ENCODE peak calls at places on chromosomes 11 and 22, in six cellular contexts. Z, I, E, Q, L and W are unnamed samples.

GRCh38 chr11:1541474-1542204 is 30.4 kb downstream of the DUSP8 start:
- DNase-seq in Z (no peak), I (no peak), E (no peak), Q (no peak), L (no peak), W (peak; percentile 12)

GRCh38 chr22:45284705-45285305 is at the start of gene UPK3A:
- DNase-seq in Z (no peak), I (no peak), E (peak; percentile 87), Q (no peak), L (peak; percentile 52), W (peak; percentile 75)

GRCh38 chr11:20444537-20444936 is 57.0 kb downstream of the PRMT3 start:
- DNase-seq in Z (no peak), I (no peak), E (no peak), Q (no peak), L (no peak), W (no peak)

GRCh38 chr11:109140857-109141515 is 281.0 kb upstream of the C11orf87 start:
- DNase-seq in Z (no peak), I (no peak), E (no peak), Q (no peak), L (no peak), W (no peak)

GRCh38 chr11:126515501-126515900 is 160.0 kb downstream of the ST3GAL4 start:
- DNase-seq in Z (no peak), I (no peak), E (no peak), Q (no peak), L (no peak), W (no peak)

GRCh38 chr11:1970956-1971355 is 23.8 kb downstream of the MRPL23 start:
- DNase-seq in Z (peak; percentile 34), I (no peak), E (no peak), Q (no peak), L (no peak), W (peak; percentile 4)

GRCh38 chr22:50506611-50507420 is 686 bp downstream of the LMF2 start:
- DNase-seq in Z (no peak), I (no peak), E (no peak), Q (no peak), L (peak; percentile 17), W (peak; percentile 26)

GRCh38 chr11:75241036-75241905 is 697 bp downstream of the TPBGL start:
- DNase-seq in Z (peak; percentile 76), I (peak; percentile 74), E (peak; percentile 86), Q (no peak), L (peak; percentile 64), W (peak; percentile 94)

GRCh38 chr22:44605486-44605885 is 96.5 kb upstream of the PRR5 start:
- DNase-seq in Z (no peak), I (no peak), E (no peak), Q (no peak), L (no peak), W (no peak)

GRCh38 chr22:20457506-20458240 is 20.0 kb upstream of the SCARF2 start:
- DNase-seq in Z (no peak), I (no peak), E (no peak), Q (no peak), L (no peak), W (no peak)

GRCh38 chr11:18171377-18172000 is 1.1 kb upstream of the MRGPRX4 start:
- DNase-seq in Z (no peak), I (peak; percentile 12), E (no peak), Q (no peak), L (no peak), W (peak; percentile 36)

GRCh38 chr11:19079643-19080440 is 19.3 kb upstream of the MRGPRX2 start:
- DNase-seq in Z (no peak), I (no peak), E (peak; percentile 12), Q (no peak), L (no peak), W (no peak)

GRCh38 chr22:44210721-44211120 is 30.0 kb downstream of the PARVG start:
- DNase-seq in Z (no peak), I (peak; percentile 31), E (no peak), Q (no peak), L (no peak), W (no peak)

GRCh38 chr22:29912605-29913398 is 29.8 kb downstream of the MTMR3 start:
- DNase-seq in Z (no peak), I (peak; percentile 74), E (no peak), Q (no peak), L (no peak), W (no peak)

GRCh38 chr11:117631336-117632090 is 165.5 kb downstream of the DSCAML1 start:
- DNase-seq in Z (no peak), I (no peak), E (no peak), Q (no peak), L (no peak), W (peak; percentile 6)
- TF ChIP-seq CTCF in Z (no peak), I (no peak), E (no peak), Q (no peak), L (no peak), W (no peak)

DNA sequence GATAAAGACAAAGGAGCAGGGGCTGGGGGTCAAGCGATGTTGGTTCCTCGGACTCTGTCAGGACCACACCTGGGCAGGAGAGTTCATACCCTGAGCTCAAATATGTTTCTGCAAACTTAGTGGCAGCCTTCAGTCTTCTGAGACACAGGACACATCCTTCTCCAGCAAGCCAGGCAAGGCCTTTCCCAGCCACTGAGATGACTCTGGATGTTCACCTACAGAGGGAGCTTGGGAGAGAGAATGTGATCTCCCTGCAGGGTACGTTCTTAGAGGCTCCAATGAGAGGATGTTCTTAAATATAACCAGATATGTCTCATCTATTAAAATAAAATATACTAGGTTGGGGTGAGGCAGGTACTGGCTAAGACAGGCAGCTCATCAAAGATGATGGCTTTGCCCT is 461.5 kb downstream of the OPCML start:
- DNase-seq in Z (no peak), I (no peak), E (no peak), Q (no peak), L (no peak), W (no peak)
- TF ChIP-seq CTCF in Z (no peak), I (no peak), E (no peak), Q (no peak), L (no peak), W (no peak)

DNA sequence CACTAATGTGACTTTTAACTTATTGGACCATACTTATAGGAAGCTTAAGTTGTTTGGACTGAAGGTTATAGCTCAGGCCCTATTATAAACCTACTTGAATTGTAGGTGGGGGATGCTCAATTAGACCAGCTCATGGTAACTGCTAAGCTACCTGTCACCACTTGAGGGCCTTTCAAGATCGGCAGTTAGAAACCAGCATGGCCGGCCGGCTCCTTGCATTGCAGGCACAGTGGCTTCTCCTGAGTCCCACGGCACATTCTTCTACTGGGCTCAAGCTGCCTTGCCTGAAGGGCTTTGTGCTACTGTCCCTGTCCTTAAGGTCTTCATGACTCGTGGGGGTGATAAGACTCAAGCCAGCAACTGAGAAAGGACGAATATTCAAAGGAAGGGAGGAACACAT is 70.8 kb downstream of the TBC1D22A start:
- DNase-seq in Z (no peak), I (peak; percentile 23), E (no peak), Q (no peak), L (no peak), W (no peak)
- TF ChIP-seq CTCF in Z (no peak), I (peak; percentile 67), E (no peak), Q (no peak), L (no peak), W (no peak)

DNA sequence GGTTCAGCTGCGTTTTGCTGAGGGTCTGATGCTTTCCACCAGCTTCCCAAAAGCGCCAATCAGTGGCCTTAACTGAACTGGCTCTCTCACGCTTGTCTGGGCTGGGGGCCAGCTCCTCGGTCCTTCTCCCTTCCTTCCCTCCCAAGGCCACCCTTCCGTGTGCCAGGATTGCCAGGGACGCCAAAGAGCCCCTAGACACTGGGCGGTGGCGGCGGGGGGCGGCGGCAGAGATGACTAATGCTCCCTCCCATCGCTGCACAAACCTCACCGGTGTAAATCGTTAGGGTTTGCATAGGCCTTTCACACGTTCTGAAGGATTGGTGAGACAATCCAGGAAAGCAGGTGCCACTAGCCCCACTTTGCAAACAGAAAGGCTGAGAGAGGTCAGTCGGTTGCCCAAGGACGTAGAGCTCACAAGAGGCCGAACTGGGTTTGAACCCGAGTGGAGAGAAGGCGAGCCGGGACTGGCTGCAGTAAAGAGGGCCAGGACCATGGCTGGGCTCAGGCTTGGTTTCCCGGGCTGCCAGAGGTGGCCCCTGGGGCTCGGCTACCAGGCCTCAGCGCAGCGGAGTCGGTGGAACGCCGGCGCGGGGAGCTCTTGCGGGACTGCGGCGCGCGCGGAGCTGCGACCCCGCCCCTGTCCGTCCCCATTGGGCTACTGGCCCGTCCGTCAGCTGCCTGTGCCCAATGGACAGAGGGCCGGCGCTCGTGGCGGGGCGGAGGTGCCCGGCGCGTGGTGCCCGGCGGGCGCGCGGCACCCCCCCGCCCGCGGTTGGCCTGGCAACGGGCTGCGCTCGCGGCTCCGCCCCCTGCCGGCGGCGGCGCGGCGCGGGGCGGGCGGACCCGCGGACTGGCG is 589 bp upstream of the GNAZ start:
- DNase-seq in Z (peak; percentile 83), I (peak; percentile 67), E (peak; percentile 93), Q (peak; percentile 32), L (peak; percentile 83), W (peak; percentile 96)
- TF ChIP-seq CTCF in Z (no peak), I (no peak), E (no peak), Q (no peak), L (no peak), W (no peak)

DNA sequence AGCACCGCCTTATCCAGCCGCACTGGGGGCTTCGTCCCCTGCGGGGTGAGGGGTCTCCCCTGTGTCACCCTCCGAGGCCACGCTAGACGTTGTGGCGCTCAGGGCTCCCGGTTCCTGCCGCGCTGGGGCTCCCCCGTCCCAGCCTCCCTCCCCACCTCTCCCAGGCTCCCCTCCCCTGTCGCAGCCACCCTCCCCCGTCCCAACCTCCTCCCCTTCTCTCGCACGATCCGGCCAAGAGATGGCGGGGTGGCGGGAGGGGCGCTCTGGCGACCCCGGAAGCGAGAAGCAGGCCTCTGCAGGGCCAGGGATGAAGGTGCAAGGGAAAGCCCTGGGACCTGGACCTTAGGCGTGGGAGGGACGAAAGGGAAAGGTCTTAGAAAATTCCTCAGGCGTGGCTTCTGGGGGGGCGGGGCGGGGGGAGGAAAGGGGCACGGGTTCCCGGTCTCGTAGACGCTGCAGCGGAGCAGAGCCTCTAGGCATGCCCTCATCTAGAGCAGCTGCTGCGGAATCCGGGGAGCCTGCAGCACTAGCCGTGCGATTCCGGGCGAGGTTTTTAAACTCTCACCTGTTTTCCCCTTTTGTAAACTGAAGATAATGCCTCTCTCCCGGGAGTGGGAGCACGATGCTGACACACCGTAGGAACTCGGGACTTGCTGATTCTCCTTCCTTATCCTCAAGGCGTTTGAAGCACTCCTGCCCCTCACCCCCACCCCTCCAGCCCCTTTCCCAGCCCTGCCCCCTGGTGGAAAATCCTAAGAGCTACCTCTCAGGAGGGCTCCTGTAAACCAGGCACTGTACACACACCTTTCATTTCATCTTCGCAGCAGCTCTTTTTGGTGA is 14.4 kb downstream of the KCNJ5 start:
- DNase-seq in Z (no peak), I (no peak), E (peak; percentile 68), Q (no peak), L (peak; percentile 29), W (no peak)
- TF ChIP-seq CTCF in Z (no peak), I (peak; percentile 64), E (peak; percentile 28), Q (peak; percentile 47), L (peak; percentile 52), W (peak; percentile 52)

GRCh38 chr11:15930442-15931025 is 425.8 kb downstream of the SOX6 start:
- DNase-seq in Z (no peak), I (no peak), E (no peak), Q (no peak), L (no peak), W (no peak)
- TF ChIP-seq CTCF in Z (no peak), I (no peak), E (no peak), Q (no peak), L (no peak), W (no peak)